ENCODE peak calls at places on chromosome 9, in four cellular contexts. One of them, this sample, is unnamed.

GRCh38 chr9:114565204-114565603 is 22.4 kb upstream of the ATP6V1G1 start:
- DNase-seq in esophagus muscularis mucosa: no peak
- DNase-seq in OCI-LY7: no peak
- DNase-seq in bronchial epithelial cell: no peak
- DNase-seq in this sample: no peak

GRCh38 chr9:136751814-136752213 is 3.5 kb upstream of the LCN6 start:
- DNase-seq in esophagus muscularis mucosa: no peak
- DNase-seq in bronchial epithelial cell: no peak
- DNase-seq in OCI-LY7: no peak
- DNase-seq in this sample: no peak

GRCh38 chr9:87535817-87536539 is 38.3 kb downstream of the DAPK1 start:
- DNase-seq in OCI-LY7: peak
- DNase-seq in bronchial epithelial cell: no peak
- DNase-seq in esophagus muscularis mucosa: peak
- DNase-seq in this sample: no peak

GRCh38 chr9:68513981-68514380 is 26.7 kb downstream of the TMEM252 start:
- DNase-seq in esophagus muscularis mucosa: no peak
- DNase-seq in bronchial epithelial cell: no peak
- DNase-seq in OCI-LY7: no peak
- DNase-seq in this sample: no peak

GRCh38 chr9:135604437-135605237 is 34.7 kb downstream of the GLT6D1 start:
- DNase-seq in bronchial epithelial cell: no peak
- DNase-seq in esophagus muscularis mucosa: peak
- DNase-seq in OCI-LY7: no peak
- DNase-seq in this sample: no peak

GRCh38 chr9:92506184-92506857 is 24.0 kb upstream of the ASPN start:
- DNase-seq in esophagus muscularis mucosa: no peak
- DNase-seq in OCI-LY7: no peak
- DNase-seq in bronchial epithelial cell: peak
- DNase-seq in this sample: peak

GRCh38 chr9:37370282-37370681 is 52.2 kb upstream of the GRHPR start:
- DNase-seq in bronchial epithelial cell: no peak
- DNase-seq in OCI-LY7: no peak
- DNase-seq in esophagus muscularis mucosa: no peak
- DNase-seq in this sample: no peak

GRCh38 chr9:136100700-136101614 is 5.9 kb upstream of the NACC2 start:
- DNase-seq in bronchial epithelial cell: no peak
- DNase-seq in esophagus muscularis mucosa: no peak
- DNase-seq in OCI-LY7: peak
- DNase-seq in this sample: no peak

GRCh38 chr9:84317563-84317962 is 23.0 kb downstream of the SLC28A3 start:
- DNase-seq in esophagus muscularis mucosa: no peak
- DNase-seq in bronchial epithelial cell: no peak
- DNase-seq in OCI-LY7: no peak
- DNase-seq in this sample: no peak

GRCh38 chr9:124503713-124504529 is 3.3 kb downstream of the NR5A1 start:
- DNase-seq in bronchial epithelial cell: no peak
- DNase-seq in esophagus muscularis mucosa: no peak
- DNase-seq in OCI-LY7: no peak
- DNase-seq in this sample: no peak
- H3K4me3 ChIP-seq in bronchial epithelial cell: no peak
- H3K4me3 ChIP-seq in esophagus muscularis mucosa: peak
- H3K4me3 ChIP-seq in OCI-LY7: no peak
- H3K4me3 ChIP-seq in this sample: no peak

GRCh38 chr9:9142001-9142400 is 1342.4 kb upstream of the DMAC1 start:
- DNase-seq in bronchial epithelial cell: no peak
- DNase-seq in OCI-LY7: no peak
- DNase-seq in esophagus muscularis mucosa: no peak
- DNase-seq in this sample: no peak
- TF ChIP-seq CTCF in bronchial epithelial cell: no peak
- TF ChIP-seq CTCF in OCI-LY7: no peak
- TF ChIP-seq CTCF in esophagus muscularis mucosa: no peak
- TF ChIP-seq CTCF in this sample: no peak

GRCh38 chr9:128397831-128398230 is 22.8 kb upstream of the CERCAM start:
- DNase-seq in esophagus muscularis mucosa: no peak
- DNase-seq in bronchial epithelial cell: no peak
- DNase-seq in OCI-LY7: no peak
- DNase-seq in this sample: no peak
- H3K4me3 ChIP-seq in esophagus muscularis mucosa: no peak
- H3K4me3 ChIP-seq in bronchial epithelial cell: no peak
- H3K4me3 ChIP-seq in OCI-LY7: no peak
- H3K4me3 ChIP-seq in this sample: no peak

DNA sequence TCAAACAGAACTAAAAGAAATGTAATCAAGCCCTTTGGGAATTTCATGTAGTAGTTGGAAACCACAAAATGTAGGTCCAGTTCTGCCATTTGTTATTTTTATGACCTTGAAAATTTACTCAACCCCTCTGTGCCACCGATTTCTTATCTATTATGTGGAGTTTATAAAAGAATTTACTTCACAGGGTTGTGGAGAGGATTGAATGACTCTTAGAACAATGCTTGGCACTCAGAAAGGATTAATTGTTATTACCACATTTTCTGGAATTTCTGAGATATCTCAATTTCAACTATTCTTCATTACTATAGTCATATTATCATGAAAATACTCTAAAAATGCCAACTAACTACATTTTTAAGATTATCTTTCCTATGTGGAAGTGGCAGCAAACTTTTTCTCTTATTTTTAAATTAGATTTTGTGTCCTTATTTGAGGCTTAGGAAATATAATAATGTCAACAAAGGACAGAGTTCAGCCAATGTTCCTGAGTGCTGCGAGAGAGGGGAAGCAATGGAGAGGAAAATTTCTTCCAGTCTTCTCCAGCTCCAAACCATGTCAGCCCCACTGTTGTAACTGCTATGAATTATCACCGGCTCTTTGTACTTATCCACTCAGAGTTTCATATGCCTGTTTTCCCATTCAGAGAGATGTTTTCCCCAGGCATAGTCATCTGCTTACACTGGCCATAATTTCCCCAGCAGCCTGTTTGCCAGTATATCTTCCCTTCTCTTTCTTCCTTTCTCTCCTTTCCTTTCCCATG is 525.6 kb downstream of the SPATA31D1 start:
- DNase-seq in esophagus muscularis mucosa: no peak
- DNase-seq in bronchial epithelial cell: no peak
- DNase-seq in OCI-LY7: no peak
- DNase-seq in this sample: no peak
- TF ChIP-seq CTCF in esophagus muscularis mucosa: no peak
- TF ChIP-seq CTCF in bronchial epithelial cell: no peak
- TF ChIP-seq CTCF in OCI-LY7: no peak
- TF ChIP-seq CTCF in this sample: no peak

DNA sequence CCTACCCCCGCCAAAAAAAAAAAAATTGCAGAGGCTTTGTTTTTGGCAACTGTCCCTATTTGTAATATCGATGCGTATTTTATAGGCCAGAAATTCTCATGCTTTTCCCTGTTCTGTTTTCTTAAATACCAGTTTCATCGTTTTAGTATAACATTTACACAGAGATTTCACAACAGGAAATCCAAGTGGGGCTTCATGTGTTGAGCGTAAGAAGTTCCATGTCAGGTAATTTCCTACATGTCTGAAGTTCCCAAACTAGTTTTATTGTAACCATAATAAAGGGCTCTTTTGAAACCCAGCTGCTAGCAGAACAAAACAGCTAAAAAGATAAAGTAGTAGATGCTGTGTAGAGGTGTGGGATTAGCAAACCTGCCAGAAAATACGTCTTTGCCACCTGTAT is 4.2 kb downstream of the SMC5 start:
- DNase-seq in bronchial epithelial cell: peak
- DNase-seq in esophagus muscularis mucosa: no peak
- DNase-seq in OCI-LY7: no peak
- DNase-seq in this sample: no peak
- H3K4me3 ChIP-seq in bronchial epithelial cell: no peak
- H3K4me3 ChIP-seq in esophagus muscularis mucosa: no peak
- H3K4me3 ChIP-seq in OCI-LY7: no peak
- H3K4me3 ChIP-seq in this sample: no peak

DNA sequence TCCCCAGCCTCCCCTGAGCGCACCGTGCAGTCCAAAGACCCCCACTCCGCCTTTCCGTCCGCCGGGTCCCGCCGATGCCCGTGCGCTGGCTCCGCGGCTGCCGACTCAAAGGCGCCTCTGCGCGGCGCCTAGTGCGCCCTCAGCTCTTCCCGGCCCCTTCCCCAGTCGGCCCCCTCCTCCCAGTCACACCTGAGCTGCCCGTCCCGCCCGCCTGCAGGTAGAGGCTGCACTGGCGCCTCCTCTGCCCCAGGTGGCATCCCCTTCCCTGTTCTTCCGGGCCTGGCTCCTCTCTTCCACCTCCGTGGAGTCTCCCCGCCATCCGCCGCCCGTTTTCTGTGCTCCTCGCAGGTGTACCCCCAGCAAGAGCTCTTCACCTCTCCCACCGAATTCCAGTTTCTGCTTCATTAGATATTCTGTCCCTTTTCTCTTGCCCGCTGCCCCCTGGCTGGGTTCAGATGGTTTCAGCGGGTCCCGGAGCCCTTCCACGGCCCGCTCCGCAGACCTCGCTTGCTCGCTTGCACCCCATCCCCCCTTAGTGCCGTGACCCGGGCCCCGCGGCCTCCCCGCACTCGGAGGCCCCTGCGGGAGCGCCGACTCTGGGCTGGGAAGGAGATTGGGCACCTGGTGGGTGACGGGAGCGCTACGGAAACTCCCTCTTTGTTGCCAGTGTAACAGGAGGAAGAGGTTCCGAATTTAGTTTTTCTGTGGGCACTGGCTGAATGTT is 707 bp downstream of the SLC44A1 start:
- DNase-seq in OCI-LY7: peak
- DNase-seq in bronchial epithelial cell: peak
- DNase-seq in esophagus muscularis mucosa: no peak
- DNase-seq in this sample: peak
- TF ChIP-seq CTCF in OCI-LY7: peak
- TF ChIP-seq CTCF in bronchial epithelial cell: peak
- TF ChIP-seq CTCF in esophagus muscularis mucosa: peak
- TF ChIP-seq CTCF in this sample: no peak